ENCODE peak calls at places on chromosomes 13 and 19, in nine cellular contexts. V is fibroblast of lung, O is heart right ventricle, S is left ventricle myocardium inferior, A is cardiac muscle cell, Z is endodermal cell, N is IMR-90, W is mucosa of descending colon, F is mesenchymal stem cell. Q is an unnamed sample. For H3K4me1, the result is how much of the 10 kb centered on the place peaks cover.

GRCh38 chr13:77776704-77777103 is 79.2 kb downstream of the SLAIN1 start:
- DNase-seq in O (no peak), A (no peak), S (no peak), W (no peak), V (no peak), Z (no peak), F (no peak), N (no peak), Q (no peak)

GRCh38 chr19:55580628-55581144 is at the start of gene ZNF579:
- DNase-seq in O (peak), A (peak), Z (peak), N (peak), W (peak), S (peak), F (peak), V (peak), Q (peak)

GRCh38 chr19:29098863-29099481 is 114.0 kb downstream of the UQCRFS1 start:
- DNase-seq in N (peak), V (peak), F (no peak), Z (no peak), A (no peak), S (peak), W (peak), O (peak), Q (peak)

GRCh38 chr19:14030997-14031718 is 404 bp upstream of the IL27RA start:
- DNase-seq in O (no peak), F (no peak), A (no peak), S (no peak), W (no peak), N (no peak), Z (no peak), V (no peak), Q (peak)

GRCh38 chr13:109844396-109844795 is 58.0 kb upstream of the IRS2 start:
- DNase-seq in O (no peak), W (no peak), Z (no peak), S (no peak), V (peak), F (peak), A (peak), N (peak), Q (no peak)

GRCh38 chr13:23378009-23378632 is 55.4 kb downstream of the SACS start:
- DNase-seq in W (no peak), V (peak), Z (no peak), S (no peak), A (no peak), N (peak), O (peak), F (peak), Q (peak)

GRCh38 chr19:46926201-46927071 is 65.6 kb downstream of the ARHGAP35 start:
- DNase-seq in O (no peak), F (no peak), A (no peak), Z (no peak), V (no peak), S (no peak), W (no peak), N (no peak), Q (no peak)

GRCh38 chr19:49875801-49876421 is 1.2 kb downstream of the AKT1S1 start:
- DNase-seq in S (peak), F (peak), A (peak), O (peak), N (peak), Z (peak), V (peak), W (peak), Q (peak)

GRCh38 chr19:34662919-34663318 is 14.0 kb downstream of the SCGB2B2 start:
- DNase-seq in Z (peak), V (no peak), A (no peak), W (no peak), F (no peak), N (no peak), S (no peak), O (no peak), Q (no peak)

GRCh38 chr13:34076943-34077703 is 259.2 kb downstream of the RFC3 start:
- DNase-seq in O (no peak), V (peak), W (no peak), N (peak), A (peak), S (no peak), Z (no peak), F (peak), Q (no peak)

GRCh38 chr19:18653853-18654252 is 17.0 kb downstream of the KLHL26 start:
- DNase-seq in O (no peak), V (no peak), W (no peak), A (no peak), F (no peak), S (no peak), N (no peak), Z (no peak), Q (no peak)

GRCh38 chr13:44929691-44930090 is 59.6 kb downstream of the NUFIP1 start:
- DNase-seq in W (no peak), N (no peak), A (no peak), V (no peak), Z (no peak), O (no peak), F (no peak), S (no peak), Q (no peak)

GRCh38 chr19:4967738-4968461 is 1.0 kb upstream of the KDM4B start:
- DNase-seq in S (no peak), O (no peak), V (peak), W (no peak), F (peak), N (no peak), Z (no peak), A (no peak), Q (peak)

GRCh38 chr13:44368062-44368591 is 5.5 kb upstream of the SERP2 start:
- DNase-seq in V (peak), W (no peak), N (peak), O (no peak), F (peak), Z (no peak), A (no peak), S (no peak), Q (no peak)

GRCh38 chr13:107847406-107847805 is 367.9 kb downstream of the LIG4 start:
- DNase-seq in N (peak), Z (peak), W (no peak), S (no peak), V (peak), A (peak), O (no peak), F (peak), Q (no peak)

GRCh38 chr13:30463820-30464495 is 1.8 kb downstream of the HMGB1 start:
- DNase-seq in O (peak), A (peak), S (peak), Z (peak), V (peak), F (peak), N (peak), W (no peak), Q (peak)

GRCh38 chr13:23020246-23020843 is 160.4 kb upstream of the SGCG start:
- DNase-seq in N (peak), A (peak), V (peak), Z (peak), S (no peak), F (peak), O (peak), W (no peak), Q (no peak)

GRCh38 chr13:43805071-43805468 is 18.3 kb upstream of the ENOX1 start:
- DNase-seq in A (no peak), F (peak), V (peak), S (no peak), Z (peak), O (no peak), N (peak), W (no peak), Q (no peak)

GRCh38 chr13:48709213-48709612 is 55.5 kb downstream of the CYSLTR2 start:
- DNase-seq in Z (no peak), W (no peak), A (no peak), S (no peak), O (no peak), V (no peak), N (no peak), F (no peak), Q (no peak)

GRCh38 chr13:113669231-113669870 is 2.3 kb downstream of the GRK1 start:
- DNase-seq in N (no peak), F (no peak), V (no peak), O (no peak), A (no peak), W (peak), Z (peak), S (peak), Q (peak)

GRCh38 chr19:2199215-2199614 is 35.5 kb downstream of the DOT1L start:
- DNase-seq in S (no peak), Z (peak), V (no peak), A (peak), F (no peak), W (no peak), O (no peak), N (no peak), Q (no peak)

GRCh38 chr13:25752957-25753540 is 298.8 kb downstream of the SHISA2 start:
- DNase-seq in F (peak), N (peak), W (peak), Z (no peak), O (peak), V (peak), A (no peak), S (peak), Q (peak)

GRCh38 chr13:30755678-30756077 is 20.3 kb downstream of the ALOX5AP start:
- DNase-seq in V (no peak), A (no peak), S (no peak), N (no peak), W (no peak), O (no peak), F (no peak), Z (no peak), Q (no peak)

GRCh38 chr19:5216141-5216847 is 124.3 kb downstream of the PTPRS start:
- DNase-seq in A (no peak), W (no peak), V (no peak), O (no peak), S (no peak), F (no peak), Z (no peak), N (no peak), Q (no peak)

GRCh38 chr13:21047087-21047486 is 14.3 kb downstream of the LATS2 start:
- DNase-seq in A (no peak), F (no peak), V (no peak), Z (no peak), S (no peak), O (no peak), W (no peak), N (no peak), Q (no peak)

GRCh38 chr13:21043898-21044297 is 17.5 kb downstream of the LATS2 start:
- DNase-seq in F (peak), A (peak), V (peak), W (no peak), N (peak), Z (no peak), S (no peak), O (no peak), Q (no peak)

GRCh38 chr13:21047591-21048282 is 13.6 kb downstream of the LATS2 start:
- DNase-seq in N (no peak), S (no peak), A (no peak), O (no peak), Z (no peak), V (no peak), W (no peak), F (no peak), Q (peak)

GRCh38 chr13:21046203-21046602 is 15.2 kb downstream of the LATS2 start:
- DNase-seq in O (no peak), Z (no peak), W (no peak), A (no peak), F (no peak), S (no peak), V (no peak), N (no peak), Q (no peak)

GRCh38 chr13:21045101-21045500 is 16.3 kb downstream of the LATS2 start:
- DNase-seq in W (no peak), Z (no peak), S (no peak), A (no peak), O (no peak), V (no peak), N (no peak), F (no peak), Q (no peak)
- H3K4me1 ChIP-seq in W (under half), Z (under half), S (half or more), A (under half), O (half or more), V (under half), N (under half), F (under half), Q (under half)

GRCh38 chr19:48329167-48329891 is 4.0 kb downstream of the EMP3 start:
- DNase-seq in W (no peak), Z (peak), V (peak), S (no peak), O (no peak), F (peak), N (peak), A (no peak), Q (no peak)
- H3K4me3 ChIP-seq in W (no peak), Z (no peak), V (peak), S (peak), O (no peak), F (peak), N (no peak), A (no peak), Q (no peak)

DNA sequence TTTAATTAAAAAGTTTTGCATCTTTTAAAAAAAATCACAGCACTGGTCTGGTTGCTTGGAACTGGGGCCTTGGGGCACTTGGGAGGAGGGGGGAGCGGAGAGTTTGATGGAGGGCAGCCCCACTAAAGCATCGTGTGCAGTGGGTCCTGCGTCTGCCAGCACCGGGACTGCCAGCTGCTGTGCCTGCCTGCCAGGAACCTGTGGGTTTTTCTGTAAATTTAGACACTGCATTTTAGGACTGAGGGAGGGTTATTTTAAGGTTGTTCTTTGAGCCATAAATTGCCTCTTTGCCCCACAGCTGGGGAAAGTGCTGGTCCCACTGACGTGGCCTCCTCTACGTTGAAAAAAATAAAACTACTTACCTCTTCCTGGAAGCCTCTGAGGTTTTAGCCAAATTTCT is 2.9 kb downstream of the KLF2 start:
- DNase-seq in F (no peak), V (no peak), O (no peak), A (no peak), Z (no peak), S (no peak), W (no peak), N (no peak), Q (no peak)
- H3K4me1 ChIP-seq in F (under half), V (under half), O (half or more), A (under half), Z (under half), S (half or more), W (under half), N (under half), Q (under half)

GRCh38 chr19:11165486-11166030 is 10.0 kb upstream of the SPC24 start:
- DNase-seq in F (no peak), V (no peak), S (no peak), N (no peak), A (no peak), Z (no peak), W (no peak), O (no peak), Q (no peak)

GRCh38 chr19:11168568-11168967 is 13.0 kb upstream of the SPC24 start:
- DNase-seq in F (peak), W (no peak), V (peak), S (no peak), Z (no peak), A (no peak), O (no peak), N (peak), Q (no peak)

GRCh38 chr19:11164278-11164677 is 8.7 kb upstream of the SPC24 start:
- DNase-seq in W (no peak), A (peak), O (no peak), S (no peak), Z (no peak), N (no peak), F (no peak), V (no peak), Q (no peak)

GRCh38 chr19:11166281-11167142 is 10.9 kb upstream of the SPC24 start:
- DNase-seq in V (peak), S (peak), O (no peak), W (peak), F (no peak), Z (no peak), N (no peak), A (no peak), Q (peak)

GRCh38 chr19:11164879-11165406 is 9.4 kb upstream of the SPC24 start:
- DNase-seq in V (peak), S (peak), Z (no peak), F (no peak), A (no peak), O (peak), W (peak), N (peak), Q (peak)
- H3K4me3 ChIP-seq in V (peak), S (peak), Z (no peak), F (peak), A (no peak), O (no peak), W (no peak), N (no peak), Q (no peak)